ENCODE peak calls at places on chromosome 6, in four cellular contexts. One of them, this sample, is unnamed.

GRCh38 chr6:14126250-14126649 is 8.7 kb downstream of the CD83 start:
- DNase-seq in SK-N-SH: no peak
- DNase-seq in GM12878: no peak
- DNase-seq in H1: no peak
- DNase-seq in this sample: no peak

GRCh38 chr6:29813809-29814208 is 13.8 kb upstream of the HLA-G start:
- DNase-seq in SK-N-SH: no peak
- DNase-seq in GM12878: no peak
- DNase-seq in H1: peak; percentile 45
- DNase-seq in this sample: peak; percentile 71

GRCh38 chr6:110400208-110400607 is 15.2 kb downstream of the DDO start:
- DNase-seq in SK-N-SH: no peak
- DNase-seq in GM12878: no peak
- DNase-seq in H1: no peak
- DNase-seq in this sample: no peak

GRCh38 chr6:82045965-82046756 is 201.4 kb downstream of the IBTK start:
- DNase-seq in SK-N-SH: no peak
- DNase-seq in GM12878: no peak
- DNase-seq in H1: no peak
- DNase-seq in this sample: no peak

GRCh38 chr6:140071115-140071514 is 696.7 kb upstream of the CITED2 start:
- DNase-seq in SK-N-SH: peak; percentile 24
- DNase-seq in GM12878: no peak
- DNase-seq in H1: no peak
- DNase-seq in this sample: no peak

GRCh38 chr6:119076173-119076965 is 2.1 kb downstream of the FAM184A start:
- DNase-seq in SK-N-SH: no peak
- DNase-seq in GM12878: no peak
- DNase-seq in H1: no peak
- DNase-seq in this sample: no peak

GRCh38 chr6:77470983-77471382 is 7.7 kb upstream of the HTR1B start:
- DNase-seq in SK-N-SH: no peak
- DNase-seq in GM12878: no peak
- DNase-seq in H1: no peak
- DNase-seq in this sample: no peak

GRCh38 chr6:169473663-169474062 is 220.0 kb upstream of the THBS2 start:
- DNase-seq in SK-N-SH: no peak
- DNase-seq in GM12878: no peak
- DNase-seq in H1: no peak
- DNase-seq in this sample: no peak

GRCh38 chr6:157575436-157576145 is 194.6 kb downstream of the ZDHHC14 start:
- DNase-seq in SK-N-SH: no peak
- DNase-seq in GM12878: no peak
- DNase-seq in H1: no peak
- DNase-seq in this sample: no peak

GRCh38 chr6:128415387-128415786 is 105.0 kb downstream of the PTPRK start:
- DNase-seq in SK-N-SH: no peak
- DNase-seq in GM12878: no peak
- DNase-seq in H1: no peak
- DNase-seq in this sample: no peak

GRCh38 chr6:97040355-97040860 is 115.9 kb downstream of the KLHL32 start:
- DNase-seq in SK-N-SH: no peak
- DNase-seq in GM12878: no peak
- DNase-seq in H1: no peak
- DNase-seq in this sample: no peak

GRCh38 chr6:56350857-56351256 is 103.5 kb upstream of the COL21A1 start:
- DNase-seq in SK-N-SH: no peak
- DNase-seq in GM12878: no peak
- DNase-seq in H1: no peak
- DNase-seq in this sample: no peak

GRCh38 chr6:106728296-106728870 is 99.0 kb downstream of the QRSL1 start:
- DNase-seq in SK-N-SH: no peak
- DNase-seq in GM12878: no peak
- DNase-seq in H1: no peak
- DNase-seq in this sample: no peak

GRCh38 chr6:37826188-37826587 is 6.7 kb downstream of the ZFAND3 start:
- DNase-seq in SK-N-SH: no peak
- DNase-seq in GM12878: no peak
- DNase-seq in H1: no peak
- DNase-seq in this sample: no peak

GRCh38 chr6:45003400-45003799 is 324.7 kb upstream of the RUNX2 start:
- DNase-seq in SK-N-SH: no peak
- DNase-seq in GM12878: no peak
- DNase-seq in H1: no peak
- DNase-seq in this sample: no peak

GRCh38 chr6:129317931-129318820 is 391.8 kb downstream of the ARHGAP18 start:
- DNase-seq in SK-N-SH: no peak
- DNase-seq in GM12878: no peak
- DNase-seq in H1: no peak
- DNase-seq in this sample: no peak

GRCh38 chr6:20182926-20183521 is 29.2 kb downstream of the MBOAT1 start:
- DNase-seq in SK-N-SH: no peak
- DNase-seq in GM12878: no peak
- DNase-seq in H1: no peak
- DNase-seq in this sample: no peak

GRCh38 chr6:91042656-91043055 is 455.8 kb upstream of the MAP3K7 start:
- DNase-seq in SK-N-SH: no peak
- DNase-seq in GM12878: no peak
- DNase-seq in H1: no peak
- DNase-seq in this sample: no peak

GRCh38 chr6:169896826-169897456 is 145.5 kb downstream of the ERMARD start:
- DNase-seq in SK-N-SH: no peak
- DNase-seq in GM12878: no peak
- DNase-seq in H1: peak; percentile 22
- DNase-seq in this sample: no peak

GRCh38 chr6:41527721-41528408 is 18.3 kb upstream of the FOXP4 start:
- DNase-seq in SK-N-SH: no peak
- DNase-seq in GM12878: no peak
- DNase-seq in H1: no peak
- DNase-seq in this sample: no peak

GRCh38 chr6:107304421-107305025 is 154.8 kb downstream of the PDSS2 start:
- DNase-seq in SK-N-SH: no peak
- DNase-seq in GM12878: no peak
- DNase-seq in H1: no peak
- DNase-seq in this sample: peak; percentile 48

GRCh38 chr6:5084787-5085637 is at the start of gene PPP1R3G:
- DNase-seq in SK-N-SH: peak; percentile 60
- DNase-seq in GM12878: no peak
- DNase-seq in H1: peak; percentile 75
- DNase-seq in this sample: no peak

GRCh38 chr6:142868917-142869316 is 76.1 kb downstream of the HIVEP2 start:
- DNase-seq in SK-N-SH: no peak
- DNase-seq in GM12878: no peak
- DNase-seq in H1: no peak
- DNase-seq in this sample: no peak

GRCh38 chr6:142870787-142871371 is 74.1 kb downstream of the HIVEP2 start:
- DNase-seq in SK-N-SH: no peak
- DNase-seq in GM12878: no peak
- DNase-seq in H1: no peak
- DNase-seq in this sample: no peak

GRCh38 chr6:142863981-142864380 is 81.0 kb downstream of the HIVEP2 start:
- DNase-seq in SK-N-SH: no peak
- DNase-seq in GM12878: no peak
- DNase-seq in H1: no peak
- DNase-seq in this sample: no peak

GRCh38 chr6:142867988-142868818 is 76.8 kb downstream of the HIVEP2 start:
- DNase-seq in SK-N-SH: no peak
- DNase-seq in GM12878: no peak
- DNase-seq in H1: no peak
- DNase-seq in this sample: no peak

DNA sequence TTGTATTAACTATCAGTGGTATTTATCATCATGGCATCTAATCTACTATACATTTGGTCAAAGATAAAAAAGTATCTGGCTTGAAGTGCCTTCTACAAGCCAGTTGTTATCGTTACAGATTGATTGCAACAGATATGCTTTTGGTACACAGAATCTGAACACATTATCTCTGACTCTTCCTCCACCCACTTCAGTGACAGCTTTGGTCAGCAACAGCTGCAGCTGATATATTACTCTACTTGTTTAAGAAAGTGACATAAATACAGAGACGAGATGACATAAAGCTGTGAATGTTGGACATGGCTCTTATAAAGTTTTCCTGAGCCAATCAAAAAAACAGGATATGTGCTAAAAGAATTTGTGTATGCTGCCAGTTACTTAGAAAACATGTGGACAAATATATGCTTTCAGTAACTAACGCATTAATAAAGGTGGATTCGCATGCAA is 77.6 kb downstream of the HIVEP2 start:
- DNase-seq in SK-N-SH: no peak
- DNase-seq in GM12878: no peak
- DNase-seq in H1: no peak
- DNase-seq in this sample: no peak
- TF ChIP-seq SIN3A in SK-N-SH: no peak
- TF ChIP-seq SIN3A in GM12878: no peak
- TF ChIP-seq SIN3A in H1: no peak
- TF ChIP-seq SIN3A in this sample: no peak

DNA sequence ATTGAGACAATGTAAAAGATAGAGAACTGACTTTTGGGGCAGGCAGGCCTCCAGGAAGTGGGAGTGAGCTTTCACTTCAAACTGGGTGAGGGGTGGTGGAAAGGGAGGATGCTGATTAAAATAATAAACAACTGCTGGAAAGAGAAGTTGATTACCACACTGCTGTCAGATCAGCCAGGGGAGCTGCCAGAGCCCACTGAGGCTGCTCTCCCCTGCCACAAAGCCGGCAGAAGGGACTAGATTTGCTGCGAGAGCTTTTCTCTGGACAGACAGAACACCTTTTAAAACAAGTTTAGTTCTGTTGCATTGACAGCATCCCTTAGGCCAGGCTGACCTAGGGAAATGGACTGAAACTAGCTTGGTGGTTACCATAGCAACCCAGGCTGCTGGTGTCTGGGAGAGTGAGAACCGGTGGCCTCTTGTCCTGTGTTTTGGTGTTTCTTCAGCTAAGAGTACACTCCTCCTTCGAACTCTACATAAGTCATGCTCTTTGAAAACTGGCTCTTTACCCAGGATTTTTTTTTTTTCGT is 374.1 kb downstream of the UTRN start:
- DNase-seq in SK-N-SH: peak; percentile 45
- DNase-seq in GM12878: no peak
- DNase-seq in H1: no peak
- DNase-seq in this sample: no peak
- TF ChIP-seq SIN3A in SK-N-SH: no peak
- TF ChIP-seq SIN3A in GM12878: no peak
- TF ChIP-seq SIN3A in H1: no peak
- TF ChIP-seq SIN3A in this sample: no peak

GRCh38 chr6:160391419-160392116 is 43.4 kb downstream of the SLC22A3 start:
- DNase-seq in SK-N-SH: no peak
- DNase-seq in GM12878: no peak
- DNase-seq in H1: no peak
- DNase-seq in this sample: peak; percentile 82
- TF ChIP-seq SIN3A in SK-N-SH: no peak
- TF ChIP-seq SIN3A in GM12878: no peak
- TF ChIP-seq SIN3A in H1: no peak
- TF ChIP-seq SIN3A in this sample: no peak

GRCh38 chr6:3079700-3080099 is 11.4 kb downstream of the RIPK1 start:
- DNase-seq in SK-N-SH: no peak
- DNase-seq in GM12878: no peak
- DNase-seq in H1: no peak
- DNase-seq in this sample: no peak
- TF ChIP-seq SIN3A in SK-N-SH: no peak
- TF ChIP-seq SIN3A in GM12878: no peak
- TF ChIP-seq SIN3A in H1: no peak
- TF ChIP-seq SIN3A in this sample: no peak

GRCh38 chr6:24614048-24614420 is 32.0 kb downstream of the KIAA0319 start:
- DNase-seq in SK-N-SH: no peak
- DNase-seq in GM12878: no peak
- DNase-seq in H1: no peak
- DNase-seq in this sample: no peak

GRCh38 chr6:24613361-24614047 is 32.5 kb downstream of the KIAA0319 start:
- DNase-seq in SK-N-SH: no peak
- DNase-seq in GM12878: no peak
- DNase-seq in H1: no peak
- DNase-seq in this sample: no peak

GRCh38 chr6:24610672-24611071 is 35.3 kb downstream of the KIAA0319 start:
- DNase-seq in SK-N-SH: no peak
- DNase-seq in GM12878: no peak
- DNase-seq in H1: no peak
- DNase-seq in this sample: no peak

GRCh38 chr6:24614648-24615047 is 31.3 kb downstream of the KIAA0319 start:
- DNase-seq in SK-N-SH: no peak
- DNase-seq in GM12878: no peak
- DNase-seq in H1: no peak
- DNase-seq in this sample: no peak
- TF ChIP-seq SIN3A in SK-N-SH: no peak
- TF ChIP-seq SIN3A in GM12878: no peak
- TF ChIP-seq SIN3A in H1: no peak
- TF ChIP-seq SIN3A in this sample: no peak

DNA sequence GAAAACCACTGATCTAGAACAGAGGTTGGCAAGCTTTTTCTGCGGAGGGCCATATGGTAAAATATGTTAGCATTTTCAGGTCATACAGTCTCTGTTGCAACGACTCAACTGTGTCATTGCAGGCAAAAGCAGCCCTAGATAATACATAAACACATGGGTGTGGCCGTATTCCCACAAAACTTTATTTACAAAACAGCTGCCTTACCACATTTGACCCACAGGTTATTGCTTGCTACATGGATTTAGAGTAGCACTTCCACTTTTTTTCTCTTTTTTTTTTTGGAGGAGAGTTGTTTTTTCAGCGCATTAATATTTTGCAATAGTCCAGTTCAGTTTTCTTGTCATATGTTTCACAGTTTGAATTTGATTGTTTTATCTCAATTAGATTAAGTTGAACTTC is 2.5 kb upstream of the IGF2R start:
- DNase-seq in SK-N-SH: no peak
- DNase-seq in GM12878: no peak
- DNase-seq in H1: peak; percentile 1
- DNase-seq in this sample: no peak
- TF ChIP-seq SIN3A in SK-N-SH: no peak
- TF ChIP-seq SIN3A in GM12878: no peak
- TF ChIP-seq SIN3A in H1: no peak
- TF ChIP-seq SIN3A in this sample: no peak

DNA sequence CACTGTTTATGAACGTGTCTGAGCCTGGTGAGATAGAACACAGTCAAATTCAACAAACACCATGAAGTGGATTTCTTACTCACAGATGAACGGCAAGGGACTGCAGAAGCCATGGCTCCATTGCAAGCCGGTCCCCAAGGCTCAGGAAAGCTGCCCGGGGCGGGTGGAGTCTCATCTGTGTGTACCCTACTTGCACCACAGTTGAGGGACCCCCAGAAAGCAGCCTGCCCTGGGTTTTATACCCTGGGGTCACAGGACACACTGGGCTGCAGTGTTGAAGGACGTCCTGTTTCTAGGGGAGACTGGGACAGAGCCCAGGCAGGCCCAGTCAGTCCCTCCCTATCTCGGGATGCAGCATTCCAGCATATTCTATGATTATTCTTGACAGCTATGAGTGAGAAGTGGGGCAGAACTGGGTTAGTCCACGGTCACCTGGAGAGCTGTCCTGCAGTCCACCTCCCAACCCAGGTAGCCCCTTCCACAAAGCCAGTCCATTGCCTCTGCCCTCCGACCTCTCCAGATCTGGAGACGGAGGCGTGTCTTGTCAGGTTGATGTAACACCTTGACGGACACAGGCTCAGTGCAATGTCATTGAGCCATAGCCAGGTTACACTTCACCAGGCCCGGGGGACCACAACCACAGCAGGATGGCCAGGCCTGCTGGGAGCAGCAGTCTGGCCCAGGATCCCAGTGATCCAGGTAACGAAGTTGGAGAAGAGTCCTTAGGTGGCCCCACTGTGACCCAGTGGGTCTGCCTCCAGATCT is 35.5 kb downstream of the WRNIP1 start:
- DNase-seq in SK-N-SH: no peak
- DNase-seq in GM12878: no peak
- DNase-seq in H1: no peak
- DNase-seq in this sample: no peak
- TF ChIP-seq SIN3A in SK-N-SH: no peak
- TF ChIP-seq SIN3A in GM12878: no peak
- TF ChIP-seq SIN3A in H1: no peak
- TF ChIP-seq SIN3A in this sample: no peak

This sample was measured in HCT116.